ENCODE peak calls at places on chromosome 5, in ten cellular contexts. L is coronary artery; F is progenitor cell of endocrine pancreas; W is neural progenitor cell; G is thyroid gland; Y is GM13977; V is adrenal gland; P is lower leg skin; K is CD8-positive, alpha-beta T cell; B is astrocyte of the cerebellum. T is an unnamed sample.
A peak's percentile ranks its signal among the peaks of the same experiment; 100 is the strongest.

GRCh38 chr5:56829137-56829536 is 13.8 kb downstream of the MAP3K1 start:
- DNase-seq in L (no peak), F (no peak), W (no peak), G (no peak), Y (no peak), V (no peak), P (no peak), K (no peak), B (no peak), T (no peak)

GRCh38 chr5:120624021-120624563 is 160.0 kb downstream of the PRR16 start:
- DNase-seq in L (no peak), F (no peak), W (no peak), G (no peak), Y (no peak), V (no peak), P (no peak), K (no peak), B (peak; percentile 19), T (no peak)

GRCh38 chr5:76986828-76987526 is 34.1 kb downstream of the CRHBP start:
- DNase-seq in L (no peak), F (no peak), W (peak; percentile 14), G (no peak), Y (no peak), V (no peak), P (no peak), K (no peak), B (no peak), T (no peak)

GRCh38 chr5:138339086-138339456 is 1.0 kb downstream of the FAM53C start:
- DNase-seq in L (no peak), F (no peak), W (peak; percentile 62), G (peak; percentile 19), Y (peak; percentile 21), V (no peak), P (no peak), K (no peak), B (no peak), T (no peak)

GRCh38 chr5:342501-343460 is 21.3 kb downstream of the AHRR start:
- DNase-seq in L (no peak), F (no peak), W (no peak), G (no peak), Y (peak; percentile 39), V (no peak), P (no peak), K (no peak), B (no peak), T (no peak)

GRCh38 chr5:56814361-56814962 is 887 bp upstream of the MAP3K1 start:
- DNase-seq in L (peak; percentile 73), F (no peak), W (peak; percentile 66), G (peak; percentile 75), Y (peak; percentile 17), V (peak; percentile 64), P (peak; percentile 33), K (no peak), B (no peak), T (peak; percentile 25)

GRCh38 chr5:119341452-119342349 is 14.1 kb upstream of the TNFAIP8 start:
- DNase-seq in L (no peak), F (no peak), W (no peak), G (no peak), Y (no peak), V (no peak), P (no peak), K (no peak), B (no peak), T (no peak)

GRCh38 chr5:138890686-138891085 is 15.6 kb upstream of the LRRTM2 start:
- DNase-seq in L (no peak), F (no peak), W (no peak), G (no peak), Y (no peak), V (no peak), P (no peak), K (no peak), B (no peak), T (no peak)

GRCh38 chr5:62773460-62773859 is 194.8 kb downstream of the LRRC70 start:
- DNase-seq in L (no peak), F (no peak), W (no peak), G (no peak), Y (no peak), V (no peak), P (no peak), K (no peak), B (no peak), T (no peak)

GRCh38 chr5:81420039-81420667 is 26.2 kb upstream of the ACOT12 start:
- DNase-seq in L (no peak), F (no peak), W (no peak), G (no peak), Y (no peak), V (no peak), P (no peak), K (no peak), B (peak; percentile 93), T (no peak)

GRCh38 chr5:5622806-5623205 is 200.3 kb downstream of the ICE1 start:
- DNase-seq in L (no peak), F (no peak), W (no peak), G (no peak), Y (no peak), V (no peak), P (no peak), K (no peak), B (no peak), T (no peak)

GRCh38 chr5:139388198-139388821 is 1.4 kb downstream of the MZB1 start:
- DNase-seq in L (no peak), F (no peak), W (no peak), G (peak; percentile 80), Y (peak; percentile 57), V (peak; percentile 67), P (no peak), K (no peak), B (no peak), T (peak; percentile 64)

DNA sequence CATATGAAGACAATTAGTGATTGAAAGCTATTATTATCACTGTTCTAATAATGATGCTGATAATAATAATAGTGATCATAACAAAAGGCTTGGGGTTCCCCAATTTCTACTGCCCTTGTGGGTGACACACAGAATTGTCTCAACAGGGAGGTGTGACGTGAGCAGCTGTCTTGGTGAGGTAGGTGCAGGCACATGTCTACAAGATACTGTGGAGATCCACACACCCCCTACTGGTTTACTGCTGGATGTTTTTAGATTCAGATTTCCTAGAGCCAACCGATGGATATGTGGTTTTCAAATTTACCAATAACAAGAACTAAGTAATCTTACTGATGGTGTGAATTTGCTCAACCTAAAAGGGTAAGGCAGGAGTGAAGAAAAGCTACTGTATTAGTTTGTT is 139.0 kb downstream of the TARS1 start:
- DNase-seq in L (no peak), F (no peak), W (no peak), G (no peak), Y (no peak), V (no peak), P (no peak), K (no peak), B (no peak), T (no peak)
- TF ChIP-seq CTCF in L (no peak), F (no peak), W (no peak), G (no peak), Y (no peak), V (no peak), P (no peak), K (no peak), B (no peak), T (no peak)

GRCh38 chr5:41708604-41708940 is 161.7 kb downstream of the OXCT1 start:
- DNase-seq in L (no peak), F (no peak), W (no peak), G (no peak), Y (no peak), V (no peak), P (no peak), K (no peak), B (no peak), T (no peak)

DNA sequence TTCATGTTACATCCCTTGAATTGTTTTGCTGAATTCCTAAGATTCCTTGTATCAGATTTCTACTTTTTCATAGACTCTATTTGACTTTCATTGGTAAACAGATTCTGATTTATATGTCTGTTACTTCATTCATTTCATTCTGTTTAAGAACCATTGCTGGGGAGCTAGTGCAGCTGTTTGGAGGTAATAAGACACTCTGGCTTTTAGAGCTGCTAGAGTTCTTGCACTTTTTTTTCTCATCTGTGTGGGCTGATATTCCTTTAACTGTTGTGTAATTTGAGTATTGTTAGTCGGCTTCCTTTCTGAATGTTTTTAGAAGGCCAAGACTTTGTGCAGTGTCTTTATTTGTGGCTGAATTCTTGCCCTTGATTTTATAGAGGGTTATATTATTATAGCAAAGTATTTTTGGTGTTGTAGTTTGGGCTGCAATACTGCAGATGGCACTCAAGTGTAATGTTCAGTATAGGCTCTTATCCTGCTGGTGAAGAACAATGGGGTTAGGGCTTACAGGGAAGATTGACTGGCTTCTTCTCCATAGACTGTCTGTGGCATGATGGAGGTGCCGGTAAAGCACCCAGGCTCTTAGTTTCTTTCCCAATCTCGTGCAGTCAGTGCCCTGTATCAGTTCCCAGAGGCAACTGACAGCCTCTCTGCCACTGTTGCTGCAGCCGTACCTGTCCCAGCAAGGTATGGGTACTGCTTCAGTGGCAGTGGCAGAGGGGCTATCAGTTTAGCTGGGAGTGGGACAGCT is 162.2 kb downstream of the OXCT1 start:
- DNase-seq in L (no peak), F (no peak), W (peak; percentile 71), G (no peak), Y (peak; percentile 25), V (no peak), P (no peak), K (no peak), B (peak; percentile 31), T (peak; percentile 32)
- TF ChIP-seq CTCF in L (no peak), F (no peak), W (peak; percentile 64), G (no peak), Y (peak; percentile 63), V (peak; percentile 37), P (no peak), K (no peak), B (peak; percentile 55), T (peak; percentile 55)

DNA sequence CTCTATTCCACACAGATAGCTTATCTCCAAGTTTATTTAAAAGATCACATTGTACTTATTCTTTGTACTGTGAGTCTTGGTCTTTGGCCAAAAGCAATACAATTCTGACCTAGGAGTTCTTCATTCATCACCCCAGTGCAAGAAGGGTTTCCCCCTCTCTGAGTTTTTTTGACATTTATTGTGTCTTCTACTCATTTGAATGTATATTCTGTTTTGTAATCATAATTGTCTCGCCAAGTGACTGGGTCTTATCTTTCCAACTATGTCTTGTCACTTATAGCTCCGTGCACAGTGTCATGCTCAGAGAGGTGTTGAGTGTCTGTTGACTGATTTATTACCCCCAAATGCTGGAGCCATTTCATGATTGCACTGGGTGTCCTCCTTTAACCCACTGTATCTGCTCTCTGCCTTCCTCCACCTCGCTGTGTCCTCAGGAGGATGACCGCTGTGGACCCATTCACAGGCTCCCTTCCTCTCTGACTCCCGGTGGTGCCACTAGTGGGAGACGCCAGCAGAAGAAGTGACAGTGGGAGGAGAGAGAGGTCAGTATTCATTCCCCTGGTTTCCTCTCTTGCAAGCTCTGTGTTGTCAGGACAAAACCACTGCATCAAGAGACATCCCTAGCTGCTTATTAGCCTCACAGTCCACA is 11.2 kb upstream of the TRIO start:
- DNase-seq in L (no peak), F (no peak), W (no peak), G (no peak), Y (no peak), V (no peak), P (no peak), K (no peak), B (no peak), T (no peak)
- TF ChIP-seq CTCF in L (no peak), F (no peak), W (no peak), G (no peak), Y (no peak), V (no peak), P (no peak), K (no peak), B (no peak), T (no peak)

DNA sequence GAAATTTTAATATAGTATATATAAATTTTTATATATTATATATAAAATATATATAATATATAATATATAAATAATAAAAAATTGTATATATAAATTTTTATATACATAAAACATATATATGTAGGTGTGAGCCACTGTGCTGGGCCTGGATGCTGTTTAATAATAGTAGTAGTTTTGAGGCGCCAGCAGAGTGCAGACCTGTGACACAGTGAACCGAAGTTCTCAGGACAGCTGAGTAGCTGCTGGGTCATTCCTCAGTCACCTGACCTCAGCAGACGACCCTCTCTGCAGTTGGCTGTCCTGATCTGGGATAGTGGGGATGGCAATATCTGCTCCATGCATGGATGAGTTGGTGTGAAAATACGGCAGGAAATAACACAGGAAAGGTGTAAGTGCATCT is 3.3 kb upstream of the SNX18 start:
- DNase-seq in L (no peak), F (no peak), W (peak; percentile 34), G (peak; percentile 62), Y (no peak), V (no peak), P (no peak), K (no peak), B (no peak), T (no peak)
- TF ChIP-seq CTCF in L (no peak), F (no peak), W (no peak), G (no peak), Y (no peak), V (no peak), P (no peak), K (no peak), B (no peak), T (no peak)